ENCODE peak calls at places on chromosome 21, in six cellular contexts. One of them, this sample, is unnamed.
A peak's percentile ranks its signal among the peaks of the same experiment; 100 is the strongest.

GRCh38 chr21:42460391-42461184 is 35.4 kb downstream of the RSPH1 start:
- DNase-seq in NCI-H510A: peak; percentile 81
- DNase-seq in mesothelial cell of epicardium: no peak
- DNase-seq in T-helper 2 cell: no peak
- DNase-seq in T-helper 1 cell: peak; percentile 12
- DNase-seq in NCI-H2081: peak; percentile 88
- DNase-seq in this sample: no peak

GRCh38 chr21:17819878-17820232 is 699 bp upstream of the C21orf91 start:
- DNase-seq in NCI-H510A: no peak
- DNase-seq in NCI-H2081: no peak
- DNase-seq in mesothelial cell of epicardium: no peak
- DNase-seq in T-helper 2 cell: peak; percentile 84
- DNase-seq in T-helper 1 cell: no peak
- DNase-seq in this sample: peak; percentile 72

GRCh38 chr21:43976661-43977060 is 35.4 kb upstream of the TRAPPC10 start:
- DNase-seq in NCI-H2081: no peak
- DNase-seq in T-helper 2 cell: no peak
- DNase-seq in T-helper 1 cell: no peak
- DNase-seq in mesothelial cell of epicardium: no peak
- DNase-seq in NCI-H510A: no peak
- DNase-seq in this sample: no peak

GRCh38 chr21:35923971-35924370 is 136.4 kb downstream of the SETD4 start:
- DNase-seq in NCI-H2081: no peak
- DNase-seq in mesothelial cell of epicardium: no peak
- DNase-seq in T-helper 2 cell: no peak
- DNase-seq in NCI-H510A: no peak
- DNase-seq in T-helper 1 cell: no peak
- DNase-seq in this sample: no peak

GRCh38 chr21:45639206-45640000 is 4.1 kb upstream of the PCBP3 start:
- DNase-seq in NCI-H510A: no peak
- DNase-seq in NCI-H2081: no peak
- DNase-seq in mesothelial cell of epicardium: no peak
- DNase-seq in T-helper 1 cell: no peak
- DNase-seq in T-helper 2 cell: no peak
- DNase-seq in this sample: no peak

GRCh38 chr21:15775981-15776380 is 46.2 kb downstream of the USP25 start:
- DNase-seq in NCI-H2081: no peak
- DNase-seq in NCI-H510A: no peak
- DNase-seq in T-helper 2 cell: no peak
- DNase-seq in mesothelial cell of epicardium: no peak
- DNase-seq in T-helper 1 cell: no peak
- DNase-seq in this sample: no peak

GRCh38 chr21:32022141-32022540 is 149.3 kb downstream of the HUNK start:
- DNase-seq in NCI-H2081: no peak
- DNase-seq in T-helper 1 cell: no peak
- DNase-seq in mesothelial cell of epicardium: no peak
- DNase-seq in T-helper 2 cell: no peak
- DNase-seq in NCI-H510A: no peak
- DNase-seq in this sample: no peak

GRCh38 chr21:28215214-28215954 is 777.3 kb downstream of the LTN1 start:
- DNase-seq in NCI-H2081: no peak
- DNase-seq in T-helper 1 cell: no peak
- DNase-seq in NCI-H510A: no peak
- DNase-seq in mesothelial cell of epicardium: no peak
- DNase-seq in T-helper 2 cell: no peak
- DNase-seq in this sample: no peak

GRCh38 chr21:34986561-34987533 is 62.3 kb downstream of the RUNX1 start:
- DNase-seq in NCI-H510A: no peak
- DNase-seq in T-helper 1 cell: peak; percentile 43
- DNase-seq in mesothelial cell of epicardium: no peak
- DNase-seq in NCI-H2081: peak; percentile 0
- DNase-seq in T-helper 2 cell: peak; percentile 92
- DNase-seq in this sample: peak; percentile 38

GRCh38 chr21:17269760-17270159 is 243.1 kb upstream of the CXADR start:
- DNase-seq in T-helper 1 cell: no peak
- DNase-seq in NCI-H510A: no peak
- DNase-seq in T-helper 2 cell: no peak
- DNase-seq in NCI-H2081: no peak
- DNase-seq in mesothelial cell of epicardium: no peak
- DNase-seq in this sample: no peak

This sample was measured in NK-92 treated with Interleukin-12 subunit alpha and Interleukin-12 subunit beta, amount 100 ng/mL, for 24 hours.